ENCODE peak calls at places on chromosome 19, in ten cellular contexts. U is stimulated activated CD8-positive, alpha-beta memory T cell treated with anti-CD3 and anti-CD28 coated beads, Interleukin-7, amount 100 ng/mL, for 48 hours; V is left kidney; K is brain pericyte; C is fibroblast of mammary gland; Q is glutamatergic neuron; L is right lobe of liver; O is ascending aorta; R is cardiac muscle cell; Z is Right ventricle myocardium superior. M is an unnamed sample.

GRCh38 chr19:46495789-46496099 is at the start of gene PNMA8B:
- DNase-seq in U (no peak), L (no peak), Z (peak), C (no peak), K (no peak), R (peak), O (no peak), V (peak), Q (peak), M (peak)

GRCh38 chr19:12782424-12783225 is 7.3 kb upstream of the HOOK2 start:
- DNase-seq in K (no peak), U (peak), V (peak), L (peak), C (peak), R (peak), Z (peak), O (peak), Q (peak), M (peak)

GRCh38 chr19:50384685-50385535 is 763 bp downstream of the POLD1 start:
- DNase-seq in V (peak), O (no peak), Q (no peak), K (no peak), C (peak), U (no peak), L (no peak), R (peak), Z (no peak), M (no peak)

GRCh38 chr19:42524250-42524649 is 4.0 kb downstream of the CEACAM1 start:
- DNase-seq in O (peak), U (no peak), Z (no peak), R (no peak), C (no peak), V (no peak), Q (no peak), L (no peak), K (no peak), M (no peak)

GRCh38 chr19:7197169-7197759 is 97.0 kb downstream of the INSR start:
- DNase-seq in L (peak), C (peak), K (peak), R (peak), Q (peak), U (peak), V (peak), O (peak), Z (peak), M (peak)

GRCh38 chr19:34274284-34274826 is 20.0 kb downstream of the GARRE1 start:
- DNase-seq in Z (no peak), C (peak), L (no peak), U (no peak), R (peak), Q (no peak), V (no peak), O (no peak), K (no peak), M (no peak)

GRCh38 chr19:5818594-5818993 is 13.7 kb downstream of the NRTN start:
- DNase-seq in K (no peak), V (no peak), U (no peak), Z (no peak), O (no peak), L (no peak), Q (no peak), R (no peak), C (no peak), M (no peak)

GRCh38 chr19:32599736-32600157 is 18.8 kb downstream of the PDCD5 start:
- DNase-seq in L (no peak), V (peak), U (no peak), R (peak), C (peak), O (no peak), Q (no peak), K (no peak), Z (no peak), M (peak)